ENCODE peak calls at places on chromosomes 4 and X, in eight cellular contexts. W, S, M, E, P, N, C and A are unnamed samples.

GRCh38 chr4:113073614-113074013 is 24.2 kb downstream of the ANK2 start:
- DNase-seq in N (no peak), C (no peak), S (no peak), W (no peak), M (no peak), E (no peak), P (no peak), A (no peak)

GRCh38 chrX:96563663-96564062 is 121.0 kb upstream of the DIAPH2 start:
- DNase-seq in P (peak), W (no peak), C (no peak), M (no peak), E (no peak), S (peak), N (no peak), A (no peak)

GRCh38 chr4:79455216-79455615 is 47.2 kb upstream of the GK2 start:
- DNase-seq in P (no peak), E (no peak), N (no peak), S (peak), W (no peak), C (no peak), M (no peak), A (no peak)

GRCh38 chrX:136028383-136028984 is 43.2 kb downstream of the SLC9A6 start:
- DNase-seq in C (no peak), E (peak), N (peak), W (no peak), P (peak), M (no peak), S (peak), A (no peak)

GRCh38 chrX:121581885-121582284 is 534.5 kb downstream of the GLUD2 start:
- DNase-seq in N (no peak), M (no peak), W (no peak), P (no peak), C (no peak), E (peak), S (no peak), A (no peak)

GRCh38 chr4:185005209-185005819 is 13.0 kb upstream of the HELT start:
- DNase-seq in W (peak), M (peak), E (peak), N (peak), C (peak), S (peak), P (peak), A (peak)

GRCh38 chr4:37001688-37002436 is 242.7 kb upstream of the NWD2 start:
- DNase-seq in E (no peak), M (no peak), C (no peak), W (no peak), N (no peak), P (no peak), S (no peak), A (no peak)

GRCh38 chr4:687975-688694 is 816 bp downstream of the SLC49A3 start:
- DNase-seq in C (no peak), M (no peak), P (no peak), E (no peak), N (no peak), W (no peak), S (no peak), A (no peak)

GRCh38 chr4:99205104-99205979 is 13.7 kb downstream of the ADH6 start:
- DNase-seq in C (no peak), E (no peak), S (peak), P (peak), N (no peak), M (no peak), W (no peak), A (no peak)

GRCh38 chr4:152581536-152582160 is 45.8 kb upstream of the FBXW7 start:
- DNase-seq in N (no peak), C (no peak), M (no peak), P (no peak), W (no peak), S (no peak), E (no peak), A (no peak)

GRCh38 chr4:182212211-182212761 is 30.9 kb upstream of the TENM3 start:
- DNase-seq in P (peak), N (no peak), E (no peak), C (no peak), M (no peak), W (no peak), S (peak), A (no peak)

GRCh38 chrX:43822015-43822414 is 60.2 kb downstream of the MAOB start:
- DNase-seq in W (no peak), S (no peak), E (no peak), M (no peak), P (peak), C (no peak), N (no peak), A (no peak)